ENCODE peak calls at places on chromosomes 4 and X, in seven cellular contexts. X is WERI-Rb-1, I is cardiac muscle cell, Q is ovary, C is stomach, Y is heart left ventricle, V is A549. F is an unnamed sample.

GRCh38 chr4:159787901-159788300 is 685.0 kb downstream of the RAPGEF2 start:
- DNase-seq in X (no peak), I (no peak), Q (no peak), C (no peak), Y (no peak), V (no peak), F (no peak)

GRCh38 chr4:62470020-62470419 is 1269.9 kb downstream of the ADGRL3 start:
- DNase-seq in X (no peak), I (no peak), Q (no peak), C (no peak), Y (no peak), V (no peak), F (no peak)

GRCh38 chr4:23441670-23442069 is 448.2 kb downstream of the PPARGC1A start:
- DNase-seq in X (no peak), I (no peak), Q (no peak), C (no peak), Y (no peak), V (no peak), F (no peak)

GRCh38 chr4:19850909-19851308 is 400.8 kb upstream of the SLIT2 start:
- DNase-seq in X (no peak), I (no peak), Q (no peak), C (no peak), Y (no peak), V (no peak), F (no peak)

GRCh38 chrX:7110821-7111276 is 36.7 kb upstream of the STS start:
- DNase-seq in X (peak), I (no peak), Q (no peak), C (no peak), Y (no peak), V (no peak), F (no peak)

GRCh38 chrX:104318330-104319009 is 63.7 kb upstream of the ESX1 start:
- DNase-seq in X (no peak), I (no peak), Q (no peak), C (peak), Y (no peak), V (peak), F (peak)

GRCh38 chrX:42151808-42152207 is 228.5 kb upstream of the CASK start:
- DNase-seq in X (no peak), I (no peak), Q (no peak), C (no peak), Y (no peak), V (no peak), F (no peak)

GRCh38 chr4:152257601-152258066 is 278.3 kb downstream of the FBXW7 start:
- DNase-seq in X (no peak), I (no peak), Q (no peak), C (no peak), Y (no peak), V (no peak), F (no peak)

GRCh38 chr4:14910411-14910810 is 91.9 kb upstream of the CPEB2 start:
- DNase-seq in X (no peak), I (no peak), Q (no peak), C (peak), Y (no peak), V (no peak), F (no peak)

GRCh38 chrX:37380920-37381319 is 31.8 kb downstream of the PRRG1 start:
- DNase-seq in X (no peak), I (no peak), Q (no peak), C (no peak), Y (no peak), V (peak), F (peak)

GRCh38 chrX:119853449-119853848 is 686 bp upstream of the UPF3B start:
- DNase-seq in X (peak), I (no peak), Q (no peak), C (no peak), Y (no peak), V (no peak), F (no peak)

GRCh38 chr4:182338731-182339130 is 95.5 kb downstream of the TENM3 start:
- DNase-seq in X (no peak), I (no peak), Q (no peak), C (no peak), Y (no peak), V (no peak), F (no peak)

DNA sequence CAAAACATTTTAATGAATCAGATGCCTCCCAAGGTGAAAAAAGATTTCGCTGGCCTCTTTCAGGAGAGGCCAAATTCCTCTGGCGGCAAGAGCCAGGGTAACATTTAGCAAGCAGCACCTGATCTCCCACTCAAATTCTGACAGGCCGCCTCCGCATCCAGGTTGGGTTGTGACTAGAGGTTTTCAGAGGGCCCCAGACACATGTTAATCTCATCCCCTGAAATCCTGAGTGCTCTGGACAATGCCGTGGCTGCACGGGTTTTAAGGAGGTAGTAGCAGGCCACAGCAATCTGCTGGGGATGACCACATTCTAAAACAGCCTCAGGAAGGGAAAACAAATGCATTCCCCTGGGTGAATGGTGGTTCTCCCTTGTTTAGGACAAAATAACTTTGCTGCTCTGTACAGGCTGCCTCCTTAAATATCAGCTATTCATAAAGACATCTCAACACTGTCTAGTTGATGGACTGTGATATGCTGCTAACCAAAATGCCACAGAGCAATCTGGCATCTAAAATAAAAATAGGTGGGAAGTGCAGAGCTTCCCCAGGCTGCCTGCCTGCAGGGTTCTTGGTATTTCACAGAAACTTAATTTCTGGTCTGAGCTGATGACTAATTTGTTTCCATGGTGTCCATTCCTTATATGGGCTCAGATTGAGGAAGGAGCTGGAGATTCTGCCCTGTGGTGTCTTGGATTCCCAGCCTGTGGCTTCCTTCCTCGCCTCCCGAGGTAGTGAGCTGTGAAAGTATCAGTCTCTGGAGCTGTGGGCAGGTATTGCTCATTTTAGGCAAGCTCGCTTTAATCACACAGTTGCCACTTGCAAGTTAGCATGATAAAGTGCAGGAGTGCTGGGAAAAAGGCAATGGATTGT is 202.1 kb downstream of the DCLK2 start:
- DNase-seq in X (peak), I (no peak), Q (no peak), C (no peak), Y (no peak), V (no peak), F (no peak)
- H3K27ac ChIP-seq in X (peak), I (peak), Q (no peak), C (no peak), Y (no peak), V (no peak), F (no peak)

GRCh38 chrX:53073115-53073581 is 9.0 kb upstream of the TSPYL2 start:
- DNase-seq in X (peak), I (no peak), Q (no peak), C (no peak), Y (no peak), V (no peak), F (no peak)
- H3K27ac ChIP-seq in X (peak), I (no peak), Q (peak), C (no peak), Y (no peak), V (peak), F (peak)

GRCh38 chr4:76588268-76588667 is 153.2 kb downstream of the SHROOM3 start:
- DNase-seq in X (no peak), I (no peak), Q (no peak), C (no peak), Y (no peak), V (no peak), F (no peak)

GRCh38 chr4:76591992-76592391 is 157.0 kb downstream of the SHROOM3 start:
- DNase-seq in X (no peak), I (no peak), Q (no peak), C (no peak), Y (no peak), V (no peak), F (no peak)

GRCh38 chr4:76590847-76591281 is 155.8 kb downstream of the SHROOM3 start:
- DNase-seq in X (no peak), I (no peak), Q (no peak), C (no peak), Y (no peak), V (no peak), F (no peak)

GRCh38 chr4:76589872-76590846 is 155.1 kb downstream of the SHROOM3 start:
- DNase-seq in X (no peak), I (peak), Q (peak), C (peak), Y (peak), V (peak), F (no peak)

GRCh38 chr4:76589402-76589801 is 154.4 kb downstream of the SHROOM3 start:
- DNase-seq in X (no peak), I (no peak), Q (no peak), C (no peak), Y (no peak), V (no peak), F (no peak)
- H3K27ac ChIP-seq in X (no peak), I (peak), Q (no peak), C (peak), Y (peak), V (peak), F (no peak)

DNA sequence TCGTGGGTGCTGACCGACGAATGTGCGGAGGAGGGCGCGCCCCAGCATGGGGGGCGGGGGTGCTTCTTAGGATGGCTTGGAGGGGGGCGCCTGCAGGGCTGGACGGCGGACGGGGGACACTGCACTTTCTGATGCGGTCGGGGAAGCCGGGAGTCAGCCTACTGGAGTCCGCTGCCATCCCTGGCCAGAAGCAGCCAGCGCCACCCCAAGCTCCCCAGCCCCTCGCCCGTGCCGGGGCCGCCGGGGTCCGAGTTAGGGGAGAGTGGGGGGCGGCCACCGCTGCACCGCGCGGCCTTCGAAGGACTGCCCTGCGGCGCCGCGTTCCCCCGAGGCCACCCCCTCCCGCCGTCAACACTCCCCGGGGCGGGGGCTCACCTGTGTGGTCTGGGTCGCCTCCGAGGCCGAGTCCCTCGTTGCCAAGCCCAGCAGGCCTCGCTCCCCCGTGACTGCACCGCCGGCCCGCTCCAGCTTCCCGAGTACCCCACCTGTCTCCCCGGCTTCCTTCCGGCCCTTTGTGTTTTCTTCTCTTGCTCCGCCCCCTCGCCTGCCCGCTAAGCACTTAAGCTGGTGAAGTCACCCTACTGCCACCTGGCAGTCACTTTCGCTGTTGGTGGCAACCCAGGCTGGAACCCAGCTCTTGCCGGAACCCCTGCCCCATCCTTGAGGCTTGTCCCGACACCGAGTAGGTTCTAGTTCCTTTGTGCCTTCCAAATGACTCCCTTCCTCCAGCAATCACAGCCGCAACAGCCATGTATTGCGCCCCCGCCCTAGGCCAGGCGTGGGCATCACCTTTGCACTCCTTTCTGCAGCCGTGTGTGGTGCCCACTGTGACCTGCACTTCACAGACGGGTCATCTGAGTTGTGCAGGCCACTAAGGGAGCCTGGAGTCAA is at the start of gene OCIAD2:
- DNase-seq in X (peak), I (peak), Q (peak), C (peak), Y (peak), V (peak), F (peak)
- H3K27ac ChIP-seq in X (peak), I (no peak), Q (no peak), C (peak), Y (peak), V (peak), F (peak)

GRCh38 chr4:7761720-7762119 is 177.9 kb downstream of the AFAP1 start:
- DNase-seq in X (peak), I (peak), Q (peak), C (peak), Y (peak), V (peak), F (no peak)
- H3K27ac ChIP-seq in X (no peak), I (no peak), Q (no peak), C (no peak), Y (peak), V (no peak), F (no peak)

GRCh38 chr4:55907469-55907868 is 41.3 kb upstream of the CEP135 start:
- DNase-seq in X (no peak), I (no peak), Q (no peak), C (no peak), Y (no peak), V (no peak), F (no peak)
- H3K27ac ChIP-seq in X (no peak), I (no peak), Q (no peak), C (no peak), Y (no peak), V (no peak), F (no peak)

DNA sequence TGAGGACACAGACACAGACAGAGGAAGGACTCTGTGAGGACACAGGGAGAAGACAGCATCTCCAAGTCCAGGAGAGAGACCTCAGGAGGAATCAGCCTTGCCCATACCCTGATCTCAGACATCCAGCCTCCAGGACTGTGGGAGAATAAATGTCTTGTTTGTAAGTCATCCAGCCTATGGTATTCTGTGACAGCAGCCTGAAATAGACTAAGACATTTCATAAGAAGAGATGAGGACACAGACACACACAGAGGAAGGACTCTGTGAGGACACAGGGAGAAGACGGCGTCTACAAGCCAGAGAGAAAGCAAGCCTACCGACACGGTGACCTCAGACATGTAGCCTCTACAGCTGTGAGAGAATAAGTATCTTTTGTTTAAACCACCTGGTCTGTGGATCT is 112.1 kb downstream of the DHRSX start:
- DNase-seq in X (no peak), I (no peak), Q (no peak), C (no peak), Y (no peak), V (no peak), F (no peak)
- H3K27ac ChIP-seq in X (no peak), I (no peak), Q (no peak), C (no peak), Y (no peak), V (peak), F (no peak)

F was measured in prostate gland.